ENCODE peak calls at places on chromosomes 2 and 18, in five cellular contexts. Z is MM.1S, V is A549, U is AG04450, G is HepG2. S is an unnamed sample.

GRCh38 chr2:238730001-238730669 is 117.8 kb upstream of the TWIST2 start:
- DNase-seq in Z (no peak), V (no peak), U (no peak), G (no peak), S (no peak)

GRCh38 chr2:109340381-109340780 is 211.4 kb downstream of the SH3RF3 start:
- DNase-seq in Z (no peak), V (no peak), U (no peak), G (no peak), S (no peak)

GRCh38 chr2:95372216-95372829 is 30.2 kb upstream of the FAHD2A start:
- DNase-seq in Z (no peak), V (no peak), U (no peak), G (no peak), S (no peak)

GRCh38 chr2:180707867-180708205 is 272.6 kb upstream of the UBE2E3 start:
- DNase-seq in Z (no peak), V (peak), U (peak), G (peak), S (no peak)

GRCh38 chr2:126723281-126723815 is 67.4 kb downstream of the GYPC start:
- DNase-seq in Z (no peak), V (no peak), U (no peak), G (no peak), S (no peak)

GRCh38 chr2:55134316-55134706 is 84.1 kb upstream of the RTN4 start:
- DNase-seq in Z (no peak), V (no peak), U (no peak), G (no peak), S (peak)

GRCh38 chr2:68103026-68103425 is 40.2 kb upstream of the C1D start:
- DNase-seq in Z (no peak), V (no peak), U (no peak), G (no peak), S (no peak)

GRCh38 chr2:108993095-108993937 is 4.3 kb upstream of the EDAR start:
- DNase-seq in Z (no peak), V (no peak), U (no peak), G (peak), S (no peak)

GRCh38 chr2:150485114-150485870 is 2.2 kb downstream of the RND3 start:
- DNase-seq in Z (peak), V (peak), U (no peak), G (peak), S (peak)

GRCh38 chr2:4047961-4048891 is 344.9 kb downstream of the DCDC2C start:
- DNase-seq in Z (no peak), V (no peak), U (no peak), G (no peak), S (peak)

GRCh38 chr2:109611467-109612095 is 2.2 kb downstream of the SEPTIN10 start:
- DNase-seq in Z (peak), V (peak), U (peak), G (peak), S (peak)

GRCh38 chr2:241999184-241999583 is 129.7 kb downstream of the RTP5 start:
- DNase-seq in Z (no peak), V (no peak), U (no peak), G (no peak), S (no peak)

GRCh38 chr2:192555740-192556139 is 361.0 kb upstream of the TMEFF2 start:
- DNase-seq in Z (no peak), V (no peak), U (no peak), G (no peak), S (no peak)

GRCh38 chr2:23536326-23536725 is 151.3 kb downstream of the KLHL29 start:
- DNase-seq in Z (no peak), V (no peak), U (no peak), G (no peak), S (no peak)

GRCh38 chr18:13374468-13375301 is 156.1 kb downstream of the LDLRAD4 start:
- DNase-seq in Z (no peak), V (no peak), U (no peak), G (no peak), S (no peak)

GRCh38 chr18:34528177-34528576 is 181.9 kb upstream of the DTNA start:
- DNase-seq in Z (no peak), V (no peak), U (no peak), G (no peak), S (no peak)

GRCh38 chr2:12719400-12720104 is 2.8 kb downstream of the TRIB2 start:
- DNase-seq in Z (no peak), V (no peak), U (no peak), G (no peak), S (no peak)

GRCh38 chr2:61620244-61621159 is 82.3 kb upstream of the XPO1 start:
- DNase-seq in Z (no peak), V (peak), U (peak), G (peak), S (peak)

GRCh38 chr2:198453866-198454265 is 649.5 kb downstream of the PLCL1 start:
- DNase-seq in Z (no peak), V (no peak), U (no peak), G (no peak), S (no peak)

GRCh38 chr2:70029814-70030409 is 57.4 kb upstream of the PCBP1 start:
- DNase-seq in Z (peak), V (no peak), U (peak), G (no peak), S (no peak)

GRCh38 chr2:160270571-160271113 is 70.6 kb upstream of the ITGB6 start:
- DNase-seq in Z (no peak), V (peak), U (no peak), G (no peak), S (no peak)

GRCh38 chr18:292271-292670 is 24.4 kb upstream of the THOC1 start:
- DNase-seq in Z (no peak), V (no peak), U (no peak), G (no peak), S (no peak)

GRCh38 chr2:116582850-116583249 is 1231.6 kb upstream of the DDX18 start:
- DNase-seq in Z (peak), V (no peak), U (no peak), G (no peak), S (no peak)

GRCh38 chr2:74571058-74571457 is 16.5 kb downstream of the DOK1 start:
- DNase-seq in Z (no peak), V (no peak), U (no peak), G (no peak), S (peak)

GRCh38 chr2:224904390-224904789 is 137.9 kb downstream of the DOCK10 start:
- DNase-seq in Z (no peak), V (no peak), U (no peak), G (no peak), S (no peak)

GRCh38 chr2:53819627-53820026 is 32.8 kb downstream of the ERLEC1 start:
- DNase-seq in Z (no peak), V (no peak), U (no peak), G (no peak), S (no peak)

GRCh38 chr2:128388414-128389032 is 69.9 kb upstream of the HS6ST1 start:
- DNase-seq in Z (peak), V (no peak), U (no peak), G (no peak), S (no peak)

GRCh38 chr18:48393776-48394175 is 15.4 kb downstream of the ZBTB7C start:
- DNase-seq in Z (no peak), V (no peak), U (no peak), G (no peak), S (no peak)

GRCh38 chr2:176056411-176056810 is 27.4 kb downstream of the EVX2 start:
- DNase-seq in Z (no peak), V (no peak), U (no peak), G (no peak), S (no peak)

GRCh38 chr2:38622210-38622609 is 19.5 kb upstream of the HNRNPLL start:
- DNase-seq in Z (no peak), V (no peak), U (no peak), G (no peak), S (no peak)

DNA sequence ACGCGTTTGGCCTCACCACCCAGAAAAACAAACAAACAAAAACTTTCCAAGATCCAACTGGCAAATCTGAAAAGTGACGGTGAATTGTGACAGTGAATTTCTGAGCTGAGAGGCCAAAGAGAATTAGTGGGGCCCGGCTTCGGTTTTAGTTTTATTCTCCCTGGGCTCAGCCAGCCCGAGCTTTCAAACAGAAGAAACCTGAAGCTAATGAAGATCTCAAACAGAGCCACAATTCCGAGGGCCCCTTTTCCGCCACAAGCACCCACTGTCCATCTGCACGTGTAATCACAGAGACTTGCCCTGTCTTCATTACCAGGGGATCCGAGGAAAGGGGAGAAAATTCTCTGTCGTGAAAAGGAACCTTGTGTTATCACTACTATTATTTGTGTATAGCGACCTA is 4.2 kb upstream of the ONECUT2 start:
- DNase-seq in Z (no peak), V (no peak), U (no peak), G (no peak), S (no peak)
- H3K4me3 ChIP-seq in Z (no peak), V (no peak), U (no peak), G (no peak), S (no peak)

DNA sequence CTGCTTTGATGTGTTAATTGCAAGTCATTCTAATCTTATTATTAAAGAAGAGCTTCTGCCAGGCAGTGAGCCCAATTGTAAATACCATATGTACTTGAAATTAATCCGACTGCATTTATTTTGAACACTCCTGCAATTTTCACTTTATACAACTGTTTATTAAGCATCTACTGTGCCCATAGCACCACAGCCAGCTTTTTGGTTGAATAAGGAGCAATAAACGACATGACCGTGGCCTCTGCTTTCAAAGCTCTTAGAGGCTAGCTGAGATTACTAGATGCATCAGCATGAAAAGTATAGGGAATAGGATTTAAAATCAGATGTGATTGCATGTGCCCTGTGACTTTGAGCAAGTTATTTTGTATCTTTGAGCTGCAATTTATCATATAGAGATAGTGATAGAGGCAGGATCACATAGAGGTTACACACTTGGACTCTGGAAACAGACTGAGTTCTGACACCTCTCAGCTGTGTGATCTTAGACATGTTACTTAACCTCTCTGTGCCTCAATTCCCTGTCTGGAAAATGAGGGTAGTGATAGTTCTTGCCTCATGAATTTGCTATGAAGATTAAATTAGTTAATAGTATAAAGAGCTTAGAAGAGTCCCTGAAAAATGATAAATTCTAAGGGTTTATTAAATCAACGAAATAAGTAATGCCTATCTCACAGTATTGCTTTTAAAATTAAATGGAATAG is 83.5 kb downstream of the MYCN start:
- DNase-seq in Z (no peak), V (no peak), U (no peak), G (no peak), S (no peak)
- TF ChIP-seq CTCF in Z (no peak), V (no peak), U (no peak), G (no peak), S (no peak)

GRCh38 chr18:63237911-63238710 is 81.5 kb downstream of the BCL2 start:
- DNase-seq in Z (no peak), V (peak), U (peak), G (peak), S (no peak)
- H3K4me3 ChIP-seq in Z (no peak), V (peak), U (peak), G (no peak), S (no peak)

GRCh38 chr18:21663615-21664014 is 41.0 kb downstream of the ABHD3 start:
- DNase-seq in Z (no peak), V (peak), U (no peak), G (no peak), S (no peak)
- TF ChIP-seq CTCF in Z (no peak), V (no peak), U (no peak), G (no peak), S (no peak)

GRCh38 chr2:8514748-8515389 is 167.0 kb upstream of the ID2 start:
- DNase-seq in Z (peak), V (no peak), U (no peak), G (no peak), S (peak)
- H3K4me3 ChIP-seq in Z (peak), V (no peak), U (no peak), G (no peak), S (peak)

DNA sequence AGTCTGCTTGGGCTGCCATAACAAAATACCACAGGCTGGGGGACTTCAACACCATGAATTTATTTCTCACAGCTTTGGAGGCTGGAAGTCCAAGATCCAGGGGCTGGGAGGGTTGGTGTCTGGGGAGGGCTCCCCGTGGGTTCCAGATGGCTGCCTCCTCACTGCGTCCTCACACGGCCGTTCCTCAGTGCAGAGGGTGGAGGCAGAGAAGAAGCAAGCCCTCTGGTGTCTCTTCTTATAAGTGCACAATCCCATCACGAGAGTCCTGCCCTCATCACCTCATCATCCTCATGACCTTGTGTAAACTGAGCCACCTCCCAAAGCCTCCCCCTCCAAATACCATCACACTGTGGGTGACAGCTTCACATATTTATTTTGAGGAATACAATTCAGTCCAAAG is 26.3 kb downstream of the TMEM163 start:
- DNase-seq in Z (no peak), V (peak), U (no peak), G (no peak), S (peak)
- TF ChIP-seq CTCF in Z (no peak), V (no peak), U (no peak), G (peak), S (peak)

DNA sequence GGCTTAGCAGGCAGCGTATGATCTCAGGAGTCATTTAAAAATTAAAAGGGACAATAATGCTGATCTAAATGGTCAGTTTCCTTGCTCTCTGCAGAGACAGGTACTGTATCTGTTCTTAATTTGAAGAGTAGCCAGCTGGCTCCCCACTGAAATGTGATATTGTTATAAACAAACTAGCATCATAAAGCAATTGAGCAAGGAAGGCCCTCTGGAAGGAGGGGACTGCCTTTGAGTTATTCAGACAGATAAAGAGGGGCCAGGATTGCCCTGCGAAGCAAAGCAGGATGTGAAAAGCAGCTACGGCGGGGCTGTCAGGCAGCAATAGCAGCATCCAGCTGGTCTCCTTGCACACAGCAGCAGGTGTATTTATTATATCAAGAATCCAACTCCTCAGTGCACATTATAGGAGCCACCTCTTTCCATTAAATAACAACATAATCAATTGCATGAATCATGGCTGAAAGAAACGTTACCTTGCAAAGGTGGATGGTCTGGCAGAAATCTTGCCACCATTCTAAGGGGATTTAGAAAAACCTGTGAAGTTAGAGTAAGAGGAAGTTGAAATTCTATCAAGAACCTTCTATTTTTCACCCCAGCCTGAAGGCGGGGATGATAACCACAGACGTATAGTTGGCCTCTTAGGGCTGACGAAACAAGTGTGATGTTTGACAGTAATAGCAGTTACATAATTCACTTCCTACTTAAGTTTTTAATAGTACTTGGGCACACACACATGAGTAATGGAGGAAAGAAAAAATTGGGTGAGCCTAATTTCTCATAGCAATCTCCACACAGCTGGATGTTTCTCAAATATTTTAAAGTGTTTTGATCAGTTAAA is 336.8 kb upstream of the SALL3 start:
- DNase-seq in Z (no peak), V (no peak), U (no peak), G (no peak), S (no peak)
- H3K4me3 ChIP-seq in Z (no peak), V (no peak), U (no peak), G (no peak), S (no peak)